ENCODE peak calls at places on chromosomes 12 and 14, in four cellular contexts. L, C, K and V are unnamed samples.

GRCh38 chr14:53538316-53538851 is 385.3 kb upstream of the DDHD1 start:
- DNase-seq in L (no peak), C (no peak), K (no peak), V (no peak)

GRCh38 chr12:64943686-64944085 is 119.2 kb downstream of the TBC1D30 start:
- DNase-seq in C (no peak), K (no peak), L (no peak), V (no peak)

GRCh38 chr14:94048676-94049624 is 22.8 kb downstream of the OTUB2 start:
- DNase-seq in C (no peak), K (no peak), L (no peak), V (no peak)

GRCh38 chr14:22887260-22887989 is 4.4 kb downstream of the REM2 start:
- DNase-seq in K (peak; percentile 69), L (peak; percentile 78), C (peak; percentile 63), V (peak; percentile 25)

GRCh38 chr14:50601405-50601804 is 41.5 kb downstream of the ATL1 start:
- DNase-seq in C (no peak), K (peak; percentile 28), L (no peak), V (no peak)

GRCh38 chr14:64561631-64562030 is 11.9 kb downstream of the PPP1R36 start:
- DNase-seq in C (no peak), L (no peak), K (no peak), V (no peak)

GRCh38 chr12:94208433-94208921 is 60.1 kb downstream of the PLXNC1 start:
- DNase-seq in C (no peak), L (no peak), K (no peak), V (no peak)

GRCh38 chr14:67187210-67187609 is 2.0 kb upstream of the GARIN2 start:
- DNase-seq in K (peak; percentile 82), L (no peak), C (no peak), V (no peak)

GRCh38 chr12:57477710-57478681 is 1.7 kb downstream of the ARHGAP9 start:
- DNase-seq in C (no peak), L (no peak), K (no peak), V (no peak)

GRCh38 chr14:53517276-53517960 is 364.3 kb upstream of the DDHD1 start:
- DNase-seq in L (no peak), C (no peak), K (no peak), V (no peak)

GRCh38 chr14:100534528-100535286 is 52.5 kb downstream of the BEGAIN start:
- DNase-seq in L (no peak), C (peak; percentile 77), K (no peak), V (peak; percentile 3)

GRCh38 chr12:103880299-103881142 is 39.5 kb upstream of the NT5DC3 start:
- DNase-seq in L (no peak), C (no peak), K (peak; percentile 69), V (no peak)

GRCh38 chr12:109446-109845 is 42.9 kb downstream of the IQSEC3 start:
- DNase-seq in C (no peak), L (no peak), K (no peak), V (no peak)

GRCh38 chr12:107670999-107671643 is 14.5 kb upstream of the PWP1 start:
- DNase-seq in K (no peak), C (no peak), L (peak; percentile 37), V (no peak)

GRCh38 chr12:45166056-45166455 is 49.8 kb upstream of the ANO6 start:
- DNase-seq in C (no peak), K (no peak), L (no peak), V (no peak)

GRCh38 chr12:64609543-64610091 is 678 bp upstream of the RASSF3 start:
- DNase-seq in L (no peak), K (peak; percentile 20), C (no peak), V (no peak)

GRCh38 chr12:120110550-120111501 is 5.7 kb downstream of the RAB35 start:
- DNase-seq in C (peak; percentile 59), K (no peak), L (peak; percentile 63), V (no peak)

GRCh38 chr12:121992059-121992879 is 29.4 kb upstream of the BCL7A start:
- DNase-seq in L (no peak), C (no peak), K (peak; percentile 96), V (no peak)

GRCh38 chr12:4353785-4354208 is 25.7 kb downstream of the FGF23 start:
- DNase-seq in L (no peak), K (peak; percentile 43), C (no peak), V (no peak)

GRCh38 chr14:90140956-90141316 is 79.1 kb downstream of the KCNK13 start:
- DNase-seq in K (no peak), C (no peak), L (no peak), V (no peak)

GRCh38 chr14:34851395-34851794 is 23.8 kb downstream of the BAZ1A start:
- DNase-seq in L (no peak), C (no peak), K (peak; percentile 48), V (no peak)

GRCh38 chr12:56518570-56518969 is 3.0 kb upstream of the RBMS2 start:
- DNase-seq in L (no peak), K (no peak), C (no peak), V (no peak)

GRCh38 chr14:36019126-36019525 is 157.4 kb downstream of the PTCSC3 start:
- DNase-seq in K (no peak), L (no peak), C (no peak), V (no peak)

GRCh38 chr14:80504781-80505180 is 293.5 kb upstream of the DIO2 start:
- DNase-seq in K (no peak), L (no peak), C (no peak), V (no peak)

GRCh38 chr14:53874704-53875103 is 81.9 kb downstream of the BMP4 start:
- DNase-seq in C (no peak), K (no peak), L (no peak), V (no peak)

GRCh38 chr12:81888341-81888740 is 129.2 kb upstream of the PPFIA2 start:
- DNase-seq in K (no peak), L (no peak), C (no peak), V (no peak)

GRCh38 chr12:127162307-127162706 is 1104.7 kb upstream of the TMEM132C start:
- DNase-seq in C (no peak), K (no peak), L (no peak), V (no peak)

GRCh38 chr14:60250318-60251035 is 1.5 kb downstream of the PPM1A start:
- DNase-seq in K (peak; percentile 18), C (no peak), L (no peak), V (no peak)

GRCh38 chr12:30823140-30823669 is 68.5 kb upstream of the CAPRIN2 start:
- DNase-seq in C (peak; percentile 33), L (peak; percentile 28), K (no peak), V (peak; percentile 21)

GRCh38 chr12:55708695-55709233 is 1.1 kb upstream of the ITGA7 start:
- DNase-seq in C (no peak), L (no peak), K (no peak), V (no peak)

GRCh38 chr12:119681953-119682352 is 14.0 kb downstream of the PRKAB1 start:
- DNase-seq in K (no peak), C (no peak), L (no peak), V (no peak)

GRCh38 chr14:52400846-52401245 is 86.7 kb downstream of the PTGER2 start:
- DNase-seq in K (no peak), L (no peak), C (no peak), V (no peak)

GRCh38 chr12:24152270-24152669 is 202.8 kb upstream of the SOX5 start:
- DNase-seq in C (no peak), L (no peak), K (no peak), V (no peak)

GRCh38 chr12:1050059-1050707 is 59.2 kb downstream of the ERC1 start:
- DNase-seq in L (no peak), K (no peak), C (no peak), V (no peak)

GRCh38 chr14:35167496-35167895 is 45.1 kb downstream of the PRORP start:
- DNase-seq in C (no peak), L (no peak), K (no peak), V (no peak)

GRCh38 chr12:121128908-121129704 is 3.6 kb upstream of the P2RX7 start:
- DNase-seq in L (peak; percentile 81), K (no peak), C (peak; percentile 76), V (peak; percentile 80)

GRCh38 chr12:50927356-50927755 is 25.0 kb upstream of the HIGD1C start:
- DNase-seq in K (no peak), L (no peak), C (no peak), V (no peak)
- H3K27ac ChIP-seq in K (peak overlapping the region; percentile 54), L (peak overlapping the region; percentile 86), C (peak overlapping the region; percentile 87), V (peak overlapping the region; percentile 82)

DNA sequence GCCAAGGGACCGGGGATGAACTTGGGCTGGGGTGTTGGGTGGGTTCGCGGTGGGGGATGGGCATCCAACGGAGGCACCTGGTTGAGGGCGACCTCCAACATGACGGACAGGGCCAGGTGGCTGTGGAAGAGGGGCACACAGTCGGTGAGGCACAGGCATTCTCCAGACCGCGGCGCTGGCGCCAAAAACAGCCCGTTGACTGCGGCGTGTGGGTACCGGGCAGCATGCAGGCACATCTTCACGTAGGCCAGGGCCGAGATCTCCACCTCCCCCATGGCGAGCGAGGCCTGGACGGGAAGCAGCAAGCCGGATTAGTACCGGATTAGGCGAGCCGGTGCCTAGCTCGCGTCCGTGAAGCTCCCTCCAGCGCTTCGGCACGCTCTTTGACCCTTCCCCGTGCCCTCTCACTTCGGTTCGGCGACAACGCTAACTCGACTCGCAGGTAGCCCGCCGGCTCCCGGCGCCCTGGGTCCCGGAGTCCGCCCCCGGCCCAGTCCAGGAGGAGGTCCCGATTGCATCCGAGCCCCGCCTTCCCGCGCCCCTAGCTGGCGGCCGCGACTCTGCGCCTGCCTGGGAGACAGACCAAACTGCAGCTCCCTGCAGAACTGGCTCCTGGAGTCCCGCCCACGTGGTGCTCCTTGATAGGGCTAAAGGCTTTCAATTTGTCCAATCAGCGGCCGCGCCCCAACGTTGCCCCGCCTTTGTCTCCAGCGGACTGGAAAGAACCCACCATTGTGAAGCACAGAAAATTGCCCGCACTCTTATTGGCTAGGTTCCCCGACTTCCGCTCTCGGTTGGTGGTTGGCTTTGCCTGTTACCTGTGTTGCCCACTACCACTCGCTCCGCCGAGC is at the start of gene EMC9:
- DNase-seq in K (peak; percentile 98), C (peak; percentile 100), L (peak; percentile 100), V (peak; percentile 100)
- TF ChIP-seq CTCF in K (no peak), C (peak; percentile 59), L (peak; percentile 58), V (peak; percentile 91)

GRCh38 chr12:52414936-52415335 is 8.8 kb upstream of the KRT82 start:
- DNase-seq in L (no peak), C (no peak), K (no peak), V (no peak)
- H3K27ac ChIP-seq in L (no peak overlapping the region), C (no peak overlapping the region), K (no peak overlapping the region), V (no peak overlapping the region)

DNA sequence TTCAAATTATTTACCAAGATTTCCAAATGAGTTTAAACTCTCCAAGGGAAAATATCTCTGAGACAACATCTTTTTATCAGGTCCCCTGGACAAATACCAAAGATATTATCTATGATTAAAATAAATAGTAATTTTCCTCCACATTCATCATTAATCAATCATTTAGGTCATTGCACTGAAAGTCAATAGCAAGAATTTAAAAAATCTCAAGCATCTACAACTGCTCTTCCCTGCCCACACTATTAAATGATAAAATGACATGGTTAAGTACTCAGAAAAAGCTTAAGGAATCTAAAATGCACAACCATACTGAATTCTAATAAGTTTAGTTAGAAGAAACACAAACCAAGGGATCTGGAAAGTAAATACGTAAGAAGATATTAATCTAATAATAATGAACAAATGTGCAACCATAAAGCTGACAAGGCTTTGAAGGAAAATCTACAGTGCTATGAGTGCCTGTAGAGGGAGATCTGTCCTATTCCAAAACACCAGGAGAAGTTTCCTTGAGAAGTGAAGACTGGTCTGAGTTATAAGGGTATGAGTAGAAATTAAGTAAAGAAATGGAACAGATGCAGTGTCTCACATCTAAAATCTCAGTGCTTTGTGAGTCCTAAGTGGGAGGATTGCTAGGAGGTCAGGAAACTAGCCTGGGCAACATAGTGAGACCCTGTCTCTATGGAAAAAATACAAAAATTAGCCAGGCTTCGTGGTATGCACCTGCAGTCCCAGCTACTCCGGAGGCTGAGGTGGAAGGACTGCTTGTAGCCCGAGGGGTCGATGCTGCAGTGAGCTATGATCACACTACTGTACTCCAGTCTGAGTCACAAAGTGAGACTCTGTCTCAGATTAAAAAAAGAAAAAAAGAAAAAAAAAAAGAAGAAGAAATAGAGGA is 19.2 kb downstream of the INTS13 start:
- DNase-seq in C (no peak), L (no peak), K (no peak), V (no peak)
- TF ChIP-seq CTCF in C (no peak), L (no peak), K (no peak), V (peak; percentile 40)

GRCh38 chr14:30648471-30648870 is 26.4 kb downstream of the SCFD1 start:
- DNase-seq in K (no peak), L (no peak), C (no peak), V (no peak)
- H3K27ac ChIP-seq in K (no peak overlapping the region), L (no peak overlapping the region), C (no peak overlapping the region), V (no peak overlapping the region)